ENCODE peak calls at places on chromosomes 13 and 19, in six cellular contexts. U, E, I, M, D and J are unnamed samples.

GRCh38 chr13:110471833-110472162 is 89.7 kb downstream of the RAB20 start:
- DNase-seq in U (no peak), E (peak; percentile 27), I (no peak), M (no peak), D (no peak), J (peak; percentile 94)

GRCh38 chr13:19070398-19070735 is 111.3 kb downstream of the TUBA3C start:
- DNase-seq in U (no peak), E (no peak), I (no peak), M (no peak), D (no peak), J (no peak)

GRCh38 chr13:51811046-51811445 is 7.1 kb upstream of the DHRS12 start:
- DNase-seq in U (no peak), E (no peak), I (no peak), M (no peak), D (no peak), J (peak; percentile 51)

GRCh38 chr13:79481685-79482052 is 714 bp downstream of the NDFIP2 start:
- DNase-seq in U (no peak), E (no peak), I (no peak), M (no peak), D (no peak), J (peak; percentile 65)

GRCh38 chr19:39318071-39318470 is 2.6 kb downstream of the LRFN1 start:
- DNase-seq in U (no peak), E (no peak), I (no peak), M (no peak), D (no peak), J (no peak)

GRCh38 chr19:38901683-38902082 is 1.9 kb downstream of the NFKBIB start:
- DNase-seq in U (no peak), E (no peak), I (no peak), M (no peak), D (no peak), J (no peak)

GRCh38 chr19:38375748-38376147 is 1.4 kb downstream of the PSMD8 start:
- DNase-seq in U (peak; percentile 1), E (no peak), I (no peak), M (no peak), D (no peak), J (no peak)

GRCh38 chr13:76823969-76824368 is 62.2 kb downstream of the KCTD12 start:
- DNase-seq in U (peak; percentile 25), E (peak; percentile 31), I (no peak), M (no peak), D (no peak), J (peak; percentile 54)

GRCh38 chr19:5093953-5094718 is 125.2 kb downstream of the KDM4B start:
- DNase-seq in U (no peak), E (no peak), I (no peak), M (no peak), D (no peak), J (no peak)

GRCh38 chr19:53389591-53390377 is 5.2 kb upstream of the ZNF765 start:
- DNase-seq in U (peak; percentile 9), E (peak; percentile 35), I (peak; percentile 83), M (no peak), D (no peak), J (peak; percentile 43)

GRCh38 chr13:78129850-78130249 is 211.2 kb upstream of the EDNRB start:
- DNase-seq in U (no peak), E (no peak), I (no peak), M (no peak), D (no peak), J (no peak)

GRCh38 chr19:36152061-36152885 is at the start of gene COX7A1:
- DNase-seq in U (no peak), E (no peak), I (peak; percentile 54), M (no peak), D (no peak), J (no peak)

GRCh38 chr13:24053505-24054251 is 106.8 kb upstream of the SPATA13 start:
- DNase-seq in U (peak; percentile 81), E (peak; percentile 94), I (peak; percentile 94), M (peak; percentile 43), D (peak; percentile 73), J (peak; percentile 86)

GRCh38 chr19:2827840-2828489 is 8.3 kb downstream of the ZNF554 start:
- DNase-seq in U (no peak), E (no peak), I (no peak), M (no peak), D (no peak), J (no peak)

GRCh38 chr19:5091576-5092215 is 122.8 kb downstream of the KDM4B start:
- DNase-seq in U (no peak), E (no peak), I (no peak), M (no peak), D (no peak), J (no peak)

GRCh38 chr19:8180018-8180417 is 29.2 kb upstream of the CERS4 start:
- DNase-seq in U (no peak), E (no peak), I (no peak), M (no peak), D (no peak), J (no peak)

GRCh38 chr13:114099918-114100445 is 32.4 kb downstream of the RASA3 start:
- DNase-seq in U (peak; percentile 87), E (peak; percentile 92), I (peak; percentile 88), M (no peak), D (no peak), J (no peak)

GRCh38 chr13:40624338-40624737 is 42.1 kb downstream of the FOXO1 start:
- DNase-seq in U (no peak), E (peak; percentile 78), I (no peak), M (no peak), D (no peak), J (no peak)

GRCh38 chr13:57787058-57787791 is 155.7 kb downstream of the PCDH17 start:
- DNase-seq in U (peak; percentile 74), E (peak; percentile 57), I (peak; percentile 63), M (no peak), D (no peak), J (no peak)

GRCh38 chr13:110126391-110126961 is 180.5 kb downstream of the COL4A1 start:
- DNase-seq in U (peak; percentile 92), E (peak; percentile 85), I (peak; percentile 87), M (peak; percentile 84), D (no peak), J (no peak)

GRCh38 chr19:17327654-17328516 is 6.8 kb downstream of the ANO8 start:
- DNase-seq in U (peak; percentile 96), E (peak; percentile 98), I (peak; percentile 97), M (peak; percentile 84), D (no peak), J (peak; percentile 78)

GRCh38 chr13:110615005-110615321 is 382 bp upstream of the NAXD start:
- DNase-seq in U (no peak), E (no peak), I (no peak), M (no peak), D (no peak), J (no peak)

GRCh38 chr13:72163671-72164070 is 296.7 kb upstream of the DACH1 start:
- DNase-seq in U (peak; percentile 18), E (no peak), I (no peak), M (peak; percentile 8), D (no peak), J (no peak)

GRCh38 chr13:52651880-52652169 is 811 bp upstream of the SUGT1 start:
- DNase-seq in U (no peak), E (no peak), I (no peak), M (no peak), D (no peak), J (no peak)

GRCh38 chr13:112873851-112874750 is 94.9 kb upstream of the MCF2L start:
- DNase-seq in U (peak; percentile 88), E (peak; percentile 81), I (peak; percentile 95), M (peak; percentile 79), D (peak; percentile 68), J (peak; percentile 90)

GRCh38 chr13:39506559-39507390 is 96.2 kb downstream of the LHFPL6 start:
- DNase-seq in U (no peak), E (peak; percentile 48), I (no peak), M (no peak), D (no peak), J (no peak)

GRCh38 chr13:46553886-46554855 is 1.2 kb downstream of the LRCH1 start:
- DNase-seq in U (peak; percentile 78), E (peak; percentile 83), I (peak; percentile 83), M (no peak), D (peak; percentile 78), J (peak; percentile 67)

GRCh38 chr19:45121827-45122345 is 28.9 kb downstream of the PPP1R37 start:
- DNase-seq in U (no peak), E (no peak), I (no peak), M (no peak), D (no peak), J (no peak)
- H3K9ac ChIP-seq in U (no peak overlapping the region), E (no peak overlapping the region), I (no peak overlapping the region), M (peak overlapping the region; percentile 40), D (no peak overlapping the region), J (no peak overlapping the region)

GRCh38 chr13:28819046-28819747 is 942 bp upstream of the MTUS2 start:
- DNase-seq in U (peak; percentile 68), E (peak; percentile 52), I (no peak), M (peak; percentile 31), D (no peak), J (no peak)
- H3K9ac ChIP-seq in U (no peak overlapping the region), E (peak overlapping the region; percentile 58), I (no peak overlapping the region), M (no peak overlapping the region), D (no peak overlapping the region), J (no peak overlapping the region)

GRCh38 chr19:15401397-15401710 is 17.4 kb downstream of the AKAP8L start:
- DNase-seq in U (no peak), E (no peak), I (peak; percentile 36), M (no peak), D (no peak), J (no peak)

GRCh38 chr19:15403151-15403531 is 15.6 kb downstream of the AKAP8L start:
- DNase-seq in U (no peak), E (no peak), I (peak; percentile 26), M (no peak), D (no peak), J (no peak)

GRCh38 chr19:15402411-15403150 is 16.2 kb downstream of the AKAP8L start:
- DNase-seq in U (no peak), E (no peak), I (peak; percentile 38), M (no peak), D (no peak), J (no peak)

GRCh38 chr19:15404780-15405211 is 14.0 kb downstream of the AKAP8L start:
- DNase-seq in U (no peak), E (no peak), I (peak; percentile 11), M (no peak), D (no peak), J (no peak)

GRCh38 chr19:15404097-15404779 is 14.6 kb downstream of the AKAP8L start:
- DNase-seq in U (no peak), E (no peak), I (peak; percentile 30), M (no peak), D (no peak), J (no peak)
- H3K9ac ChIP-seq in U (peak overlapping the region; percentile 27), E (no peak overlapping the region), I (no peak overlapping the region), M (no peak overlapping the region), D (no peak overlapping the region), J (no peak overlapping the region)

GRCh38 chr19:50897191-50897607 is 14.0 kb downstream of the KLK4 start:
- DNase-seq in U (no peak), E (no peak), I (no peak), M (no peak), D (no peak), J (no peak)

GRCh38 chr19:50899549-50899948 is 11.6 kb downstream of the KLK4 start:
- DNase-seq in U (no peak), E (no peak), I (no peak), M (no peak), D (no peak), J (peak; percentile 74)

GRCh38 chr19:50896591-50897190 is 14.5 kb downstream of the KLK4 start:
- DNase-seq in U (no peak), E (no peak), I (no peak), M (no peak), D (no peak), J (peak; percentile 96)

GRCh38 chr19:50898018-50898417 is 13.2 kb downstream of the KLK4 start:
- DNase-seq in U (no peak), E (no peak), I (no peak), M (no peak), D (no peak), J (no peak)

GRCh38 chr19:50897612-50898011 is 13.6 kb downstream of the KLK4 start:
- DNase-seq in U (no peak), E (no peak), I (no peak), M (no peak), D (no peak), J (no peak)
- H3K9ac ChIP-seq in U (no peak overlapping the region), E (no peak overlapping the region), I (no peak overlapping the region), M (no peak overlapping the region), D (no peak overlapping the region), J (no peak overlapping the region)